ENCODE peak calls at places on chromosomes 3 and 15, in seven cellular contexts. U, O, S, T, Q, J and F are unnamed samples.

GRCh38 chr3:134694445-134694844 is 43.6 kb upstream of the KY start:
- DNase-seq in U (no peak), S (no peak), J (no peak), Q (no peak), O (no peak), T (no peak), F (no peak)

GRCh38 chr15:88232771-88233170 is 23.8 kb downstream of the NTRK3 start:
- DNase-seq in T (no peak), O (no peak), Q (no peak), U (no peak), S (no peak), J (no peak), F (no peak)

GRCh38 chr3:193560870-193561269 is 6.2 kb upstream of the ATP13A4 start:
- DNase-seq in T (no peak), U (no peak), S (no peak), O (no peak), Q (no peak), J (no peak), F (no peak)

GRCh38 chr3:124926426-124927116 is 8.0 kb downstream of the MUC13 start:
- DNase-seq in S (no peak), J (no peak), Q (peak), O (no peak), T (no peak), U (peak), F (no peak)

GRCh38 chr3:10757021-10757820 is 58.8 kb upstream of the SLC6A11 start:
- DNase-seq in S (no peak), J (no peak), Q (peak), U (no peak), O (no peak), T (peak), F (no peak)

GRCh38 chr15:72991026-72991425 is 61.2 kb upstream of the NEO1 start:
- DNase-seq in S (no peak), O (no peak), U (no peak), Q (no peak), J (no peak), T (no peak), F (peak)

GRCh38 chr3:38627956-38628355 is 21.5 kb downstream of the SCN5A start:
- DNase-seq in J (no peak), O (no peak), T (no peak), U (no peak), S (no peak), Q (no peak), F (peak)

GRCh38 chr15:74723754-74724334 is 1.5 kb downstream of the CYP1A1 start:
- DNase-seq in Q (peak), T (peak), S (no peak), O (no peak), U (no peak), J (no peak), F (peak)

GRCh38 chr15:75171408-75171807 is 30.3 kb upstream of the C15orf39 start:
- DNase-seq in T (peak), Q (peak), O (peak), U (peak), S (no peak), J (peak), F (peak)

GRCh38 chr15:74799843-74800558 is 12.6 kb upstream of the LMAN1L start:
- DNase-seq in J (no peak), T (peak), O (no peak), U (peak), S (no peak), Q (peak), F (peak)

GRCh38 chr3:133894334-133895207 is 1.1 kb downstream of the RAB6B start:
- DNase-seq in S (peak), O (no peak), J (no peak), U (no peak), Q (no peak), T (no peak), F (no peak)

GRCh38 chr15:40830884-40831283 is 2.4 kb upstream of the PPP1R14D start:
- DNase-seq in J (no peak), T (no peak), U (no peak), S (no peak), O (no peak), Q (no peak), F (no peak)

GRCh38 chr15:53160092-53160704 is 370.1 kb upstream of the ONECUT1 start:
- DNase-seq in J (no peak), Q (no peak), O (no peak), S (no peak), U (no peak), T (no peak), F (no peak)

GRCh38 chr15:65029736-65030208 is 333 bp upstream of the MTFMT start:
- DNase-seq in O (no peak), T (no peak), Q (no peak), U (no peak), J (no peak), S (no peak), F (no peak)

GRCh38 chr15:93974804-93975481 is 256.4 kb upstream of the MCTP2 start:
- DNase-seq in U (no peak), Q (peak), S (no peak), O (no peak), J (no peak), T (peak), F (peak)

GRCh38 chr3:25843332-25843731 is 53.4 kb downstream of the OXSM start:
- DNase-seq in U (no peak), T (no peak), Q (no peak), J (no peak), O (no peak), S (no peak), F (peak)

GRCh38 chr15:99928429-99928981 is 195.3 kb upstream of the LYSMD4 start:
- DNase-seq in O (peak), S (peak), Q (peak), J (peak), U (peak), T (peak), F (peak)

DNA sequence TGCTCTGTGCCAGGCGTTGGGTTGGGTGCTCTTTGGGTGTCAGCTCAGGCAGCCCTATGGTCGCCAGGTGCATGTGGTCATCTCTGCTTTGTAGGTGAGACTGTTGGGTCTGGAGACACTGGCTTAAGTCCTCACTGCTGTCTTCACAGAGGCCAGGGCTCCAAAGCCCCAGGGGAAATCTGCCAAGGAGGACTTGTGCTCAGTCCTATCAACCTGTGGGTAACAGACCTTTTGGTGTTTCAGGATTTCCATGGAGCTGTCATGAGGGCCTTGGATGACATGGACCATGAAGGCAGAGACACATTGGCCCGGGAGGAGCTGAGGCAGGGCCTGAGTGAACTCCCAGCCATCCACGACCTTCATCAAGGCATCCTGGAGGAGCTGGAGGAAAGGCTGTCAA is 50.1 kb upstream of the NR2C2 start:
- DNase-seq in S (no peak), U (no peak), Q (no peak), J (no peak), T (no peak), O (no peak), F (no peak)
- H3K4me3 ChIP-seq in S (no peak), U (no peak), Q (no peak), J (no peak), T (no peak), O (no peak), F (no peak)

DNA sequence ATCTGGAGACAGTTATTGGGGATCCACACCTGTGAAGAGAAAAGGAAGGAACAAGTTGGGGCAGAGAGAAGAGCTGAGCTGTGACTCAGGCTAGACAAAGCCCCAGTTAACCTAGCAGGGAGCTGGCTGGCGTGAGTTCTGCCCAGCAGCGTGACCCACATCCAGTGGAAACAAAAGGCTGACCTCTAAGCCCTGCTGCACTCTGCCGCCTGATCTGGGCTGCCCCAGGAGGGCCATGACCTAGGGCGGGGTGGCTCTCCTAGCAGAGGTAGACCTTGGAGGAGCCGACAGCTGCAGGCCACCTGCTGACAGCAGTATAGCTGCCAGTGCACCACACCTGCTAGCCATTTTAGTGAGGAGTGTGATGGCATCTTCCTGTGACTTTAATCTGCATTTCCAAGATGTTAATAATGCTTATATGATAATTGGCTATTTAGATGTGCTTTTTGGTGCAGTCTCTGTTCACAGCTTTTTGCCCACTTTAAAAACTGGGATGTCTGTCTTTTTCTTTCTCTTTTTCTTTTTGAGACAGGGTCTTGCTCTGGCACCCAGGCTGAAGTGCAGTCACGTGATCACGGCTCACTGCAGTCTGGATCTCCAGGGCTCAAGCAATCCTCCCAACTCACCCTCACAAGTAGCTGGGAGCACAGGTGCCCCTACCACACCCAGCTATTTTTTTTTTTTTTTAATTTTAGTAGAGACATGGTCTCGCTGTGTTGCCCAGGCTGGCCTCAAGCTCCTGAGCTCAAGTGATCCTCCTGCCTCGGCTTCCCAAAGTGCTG is 78.1 kb downstream of the LSM3 start:
- DNase-seq in O (no peak), S (no peak), Q (no peak), J (no peak), U (peak), T (peak), F (no peak)
- TF ChIP-seq CTCF in O (no peak), S (no peak), Q (no peak), J (no peak), U (no peak), T (peak), F (no peak)

GRCh38 chr3:183254816-183255730 is 2.0 kb downstream of the B3GNT5 start:
- DNase-seq in J (no peak), O (no peak), S (no peak), Q (peak), U (peak), T (peak), F (peak)
- H3K4me3 ChIP-seq in J (no peak), O (peak), S (peak), Q (peak), U (peak), T (peak), F (peak)

GRCh38 chr3:189948724-189949045 is 172.0 kb downstream of the P3H2 start:
- DNase-seq in U (no peak), T (no peak), O (no peak), J (no peak), Q (no peak), S (no peak), F (no peak)
- TF ChIP-seq CTCF in U (no peak), T (no peak), O (no peak), J (no peak), Q (no peak), S (no peak), F (no peak)

DNA sequence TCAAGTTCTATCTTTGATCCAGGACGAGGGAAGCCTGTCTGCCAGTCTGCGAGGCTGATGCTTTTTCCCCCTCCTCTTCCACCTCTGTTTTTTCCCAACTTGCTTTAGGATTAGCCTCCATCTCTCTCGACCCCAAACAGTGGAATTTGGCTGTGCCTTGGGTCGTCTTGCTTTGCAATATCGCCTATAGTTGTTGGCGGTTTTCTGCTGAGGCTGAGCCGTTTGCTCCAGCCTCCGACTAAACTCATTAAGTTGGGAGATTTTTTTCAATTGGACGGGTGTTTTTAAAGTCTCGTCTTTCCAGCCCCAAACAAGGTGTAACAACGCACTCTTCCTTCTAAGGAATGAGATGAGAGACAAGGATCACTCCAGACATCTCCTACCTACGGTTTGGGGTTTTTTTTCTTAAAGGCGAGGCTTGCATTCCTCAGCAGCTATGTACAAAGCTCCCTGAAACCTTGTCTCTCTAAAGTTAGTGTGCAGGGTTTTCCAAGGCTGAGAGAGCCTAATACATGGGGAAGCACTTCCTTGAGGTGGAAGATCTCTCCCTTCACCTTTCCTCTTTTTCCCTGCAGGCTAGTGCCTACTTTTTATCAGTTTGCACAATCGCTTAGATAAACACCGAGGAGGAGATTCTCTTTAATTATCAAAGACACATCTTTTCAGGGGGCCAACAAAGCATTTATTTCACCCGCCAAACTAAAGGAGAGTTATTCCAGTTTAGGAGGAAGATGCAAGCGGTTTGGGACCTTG is 4.7 kb upstream of the NR2F2 start:
- DNase-seq in J (no peak), S (no peak), U (no peak), Q (peak), O (no peak), T (peak), F (peak)
- H3K4me3 ChIP-seq in J (peak), S (peak), U (peak), Q (peak), O (peak), T (peak), F (peak)